ENCODE peak calls at places on chromosomes 4 and X, in eight cellular contexts. J is heart left ventricle, R is tibial artery, I is astrocyte, O is left lung, Q is PC-3, S is dorsolateral prefrontal cortex, L is WERI-Rb-1. H is an unnamed sample.

GRCh38 chr4:112386051-112386450 is 88.9 kb downstream of the ALPK1 start:
- DNase-seq in J (no peak), R (no peak), I (no peak), O (no peak), Q (no peak), S (no peak), L (no peak), H (no peak)

GRCh38 chrX:48972214-48973164 is 845 bp upstream of the KCND1 start:
- DNase-seq in J (peak; percentile 24), R (peak; percentile 39), I (peak; percentile 26), O (no peak), Q (peak; percentile 55), S (peak; percentile 40), L (peak; percentile 63), H (no peak)

GRCh38 chrX:108437789-108438623 is at the start of gene COL4A6:
- DNase-seq in J (no peak), R (no peak), I (no peak), O (no peak), Q (no peak), S (no peak), L (no peak), H (peak; percentile 2)

GRCh38 chr4:54229631-54230478 is 762 bp downstream of the PDGFRA start:
- DNase-seq in J (no peak), R (no peak), I (peak; percentile 69), O (no peak), Q (no peak), S (no peak), L (no peak), H (no peak)

GRCh38 chrX:142249721-142250120 is 44.6 kb upstream of the MAGEC2 start:
- DNase-seq in J (no peak), R (no peak), I (no peak), O (no peak), Q (no peak), S (no peak), L (no peak), H (no peak)

GRCh38 chrX:110491846-110492620 is 133.4 kb downstream of the RTL9 start:
- DNase-seq in J (no peak), R (no peak), I (no peak), O (no peak), Q (no peak), S (no peak), L (no peak), H (no peak)

GRCh38 chr4:134935320-134935719 is 733.7 kb upstream of the PABPC4L start:
- DNase-seq in J (no peak), R (no peak), I (no peak), O (no peak), Q (peak; percentile 18), S (no peak), L (peak; percentile 44), H (no peak)

GRCh38 chrX:103791826-103792458 is 15.3 kb downstream of the PLP1 start:
- DNase-seq in J (no peak), R (no peak), I (peak; percentile 23), O (no peak), Q (peak; percentile 59), S (no peak), L (no peak), H (no peak)

GRCh38 chr4:145541266-145541770 is 59.7 kb downstream of the SMAD1 start:
- DNase-seq in J (no peak), R (no peak), I (no peak), O (no peak), Q (peak; percentile 5), S (no peak), L (no peak), H (no peak)

GRCh38 chrX:41100200-41100599 is 15.0 kb downstream of the USP9X start:
- DNase-seq in J (no peak), R (no peak), I (no peak), O (no peak), Q (no peak), S (no peak), L (no peak), H (no peak)

GRCh38 chrX:40207626-40208025 is 109.9 kb upstream of the BCOR start:
- DNase-seq in J (no peak), R (no peak), I (peak; percentile 33), O (no peak), Q (peak; percentile 25), S (no peak), L (no peak), H (no peak)

GRCh38 chr4:88828846-88829245 is 131.2 kb upstream of the NAP1L5 start:
- DNase-seq in J (no peak), R (no peak), I (no peak), O (no peak), Q (no peak), S (no peak), L (no peak), H (no peak)

GRCh38 chrX:78106651-78106986 is 2.6 kb downstream of the PGK1 start:
- DNase-seq in J (no peak), R (no peak), I (no peak), O (no peak), Q (no peak), S (no peak), L (no peak), H (no peak)

GRCh38 chr4:123349401-123350190 is 47.0 kb upstream of the SPRY1 start:
- DNase-seq in J (peak; percentile 55), R (no peak), I (peak; percentile 65), O (no peak), Q (no peak), S (no peak), L (no peak), H (no peak)

GRCh38 chr4:47598320-47598719 is 113.2 kb downstream of the ATP10D start:
- DNase-seq in J (no peak), R (no peak), I (no peak), O (no peak), Q (no peak), S (no peak), L (no peak), H (no peak)

GRCh38 chrX:39506131-39506530 is 591.6 kb downstream of the BCOR start:
- DNase-seq in J (no peak), R (no peak), I (no peak), O (no peak), Q (no peak), S (no peak), L (no peak), H (no peak)

GRCh38 chr4:76589872-76590846 is 155.1 kb downstream of the SHROOM3 start:
- DNase-seq in J (peak; percentile 52), R (no peak), I (peak; percentile 98), O (peak; percentile 71), Q (peak; percentile 65), S (no peak), L (no peak), H (no peak)

GRCh38 chr4:140071043-140071442 is 82.9 kb downstream of the MAML3 start:
- DNase-seq in J (no peak), R (no peak), I (no peak), O (no peak), Q (no peak), S (no peak), L (no peak), H (no peak)
- H3K4me3 ChIP-seq in J (no peak overlapping the region), R (no peak overlapping the region), I (no peak overlapping the region), O (no peak overlapping the region), Q (no peak overlapping the region), S (no peak overlapping the region), L (no peak overlapping the region), H (no peak overlapping the region)

GRCh38 chr4:17934286-17934685 is 87.3 kb downstream of the LCORL start:
- DNase-seq in J (no peak), R (no peak), I (no peak), O (no peak), Q (no peak), S (no peak), L (no peak), H (no peak)
- TF ChIP-seq CTCF in J (no peak), R (no peak), I (peak; percentile 16), O (no peak), Q (peak; percentile 46), S (peak; percentile 44), L (no peak), H (no peak)

GRCh38 chr4:1003271-1004070 is 8.0 kb upstream of the FGFRL1 start:
- DNase-seq in J (no peak), R (no peak), I (no peak), O (no peak), Q (no peak), S (no peak), L (no peak), H (no peak)

GRCh38 chr4:1002631-1003251 is 8.7 kb upstream of the FGFRL1 start:
- DNase-seq in J (no peak), R (no peak), I (no peak), O (no peak), Q (no peak), S (no peak), L (no peak), H (no peak)

GRCh38 chr4:1006856-1007255 is 4.6 kb upstream of the FGFRL1 start:
- DNase-seq in J (no peak), R (no peak), I (no peak), O (no peak), Q (no peak), S (no peak), L (no peak), H (no peak)

GRCh38 chr4:1004071-1004418 is 7.4 kb upstream of the FGFRL1 start:
- DNase-seq in J (no peak), R (no peak), I (no peak), O (no peak), Q (no peak), S (no peak), L (no peak), H (no peak)

DNA sequence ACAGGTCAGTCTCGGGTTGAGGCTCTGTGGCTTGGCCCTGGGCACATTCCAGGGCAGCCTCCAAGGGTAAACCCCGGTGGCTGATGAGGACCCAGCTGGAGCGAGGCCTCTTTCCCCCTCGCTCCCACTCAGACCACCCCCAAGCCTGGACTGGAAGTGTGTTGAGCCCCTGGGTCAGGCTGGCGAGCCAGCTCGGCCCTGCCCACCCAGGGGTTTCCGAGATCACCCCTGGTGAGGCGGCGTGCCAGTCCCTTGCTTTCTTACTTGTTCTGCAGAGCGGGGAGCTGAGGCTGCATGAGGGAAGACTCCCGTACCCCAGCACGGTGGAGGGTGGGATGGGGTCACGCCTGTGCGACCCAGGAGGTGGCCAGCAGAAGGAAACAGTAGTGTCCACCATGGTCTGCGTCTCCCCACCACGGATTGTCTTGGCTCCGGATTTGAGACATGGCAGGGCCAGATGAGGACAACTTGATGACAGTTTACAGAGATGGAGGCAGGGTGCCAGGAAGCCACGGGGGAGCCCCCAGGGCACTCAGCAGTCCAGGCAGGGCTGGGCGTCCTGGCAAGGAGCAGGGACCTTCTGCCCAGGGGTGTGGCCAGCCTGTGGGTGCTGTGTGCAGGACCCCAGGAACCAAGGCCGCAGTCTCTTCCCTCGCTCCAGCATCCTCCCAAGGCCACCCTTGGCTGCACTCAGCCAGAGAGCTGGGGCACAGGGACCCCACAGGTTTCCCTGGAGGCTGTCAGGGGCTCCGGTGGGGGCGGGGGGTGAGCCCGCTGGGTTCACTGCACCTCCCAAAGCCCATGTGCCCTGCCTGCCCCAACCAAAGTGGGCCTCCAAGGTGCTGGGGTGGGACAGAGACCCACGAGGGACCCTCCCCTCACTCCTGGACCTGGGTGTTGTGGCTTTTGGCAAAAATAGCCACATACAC is 6.6 kb upstream of the FGFRL1 start:
- DNase-seq in J (peak; percentile 53), R (no peak), I (no peak), O (no peak), Q (no peak), S (no peak), L (no peak), H (no peak)
- H3K27me3 ChIP-seq in J (peaks cover 46% of the 10 kb centered on the region), R (peaks cover 7% of the 10 kb centered on the region), I (peaks cover 33% of the 10 kb centered on the region), O (peaks cover 71% of the 10 kb centered on the region), Q (peaks cover 10% of the 10 kb centered on the region), S (peaks cover 7% of the 10 kb centered on the region), L (no peaks in the 10 kb centered on the region), H (no peaks in the 10 kb centered on the region)

DNA sequence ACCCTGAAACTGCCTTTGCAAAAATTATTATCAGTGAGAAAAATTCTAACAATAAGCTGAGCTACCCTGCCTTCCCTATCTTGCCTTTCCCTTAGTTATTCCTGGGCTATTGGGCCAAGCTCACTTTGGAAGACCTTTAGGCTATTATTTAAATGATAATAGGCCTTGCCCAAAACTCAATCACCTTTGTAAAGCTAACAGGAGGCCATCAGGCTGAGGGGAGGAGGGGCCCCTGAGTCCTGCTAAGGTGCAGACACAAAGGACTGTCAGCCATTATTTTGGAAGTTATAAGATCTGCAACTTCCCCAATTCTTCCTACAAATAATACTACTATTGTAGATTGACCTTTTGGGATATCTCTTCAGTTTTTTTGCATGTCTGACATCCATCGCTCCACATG is 278.8 kb upstream of the DIAPH2 start:
- DNase-seq in J (no peak), R (no peak), I (no peak), O (no peak), Q (no peak), S (no peak), L (no peak), H (no peak)
- H3K4me3 ChIP-seq in J (no peak overlapping the region), R (no peak overlapping the region), I (no peak overlapping the region), O (no peak overlapping the region), Q (no peak overlapping the region), S (no peak overlapping the region), L (no peak overlapping the region), H (no peak overlapping the region)